ENCODE peak calls at places on chromosome 19, in eight cellular contexts. L, B, P, W, X, D, H and Q are unnamed samples.

GRCh38 chr19:47123406-47123805 is 7.2 kb upstream of the SAE1 start:
- DNase-seq in D (no peak), B (no peak), P (no peak), X (no peak), L (no peak), W (no peak), H (no peak), Q (no peak)

GRCh38 chr19:37074819-37075362 is 3.3 kb upstream of the ZNF420 start:
- DNase-seq in X (no peak), L (no peak), B (no peak), H (peak), P (no peak), W (no peak), D (no peak), Q (no peak)

GRCh38 chr19:8209111-8209964 is at the start of gene CERS4:
- DNase-seq in X (peak), D (peak), H (peak), B (peak), P (no peak), L (peak), W (peak), Q (peak)

GRCh38 chr19:53908106-53908932 is 759 bp upstream of the CACNG7 start:
- DNase-seq in H (peak), L (peak), W (no peak), X (peak), P (peak), B (peak), D (no peak), Q (peak)

GRCh38 chr19:22882797-22883196 is 50.7 kb downstream of the ZNF723 start:
- DNase-seq in D (peak), X (peak), H (peak), L (no peak), P (no peak), B (no peak), W (no peak), Q (peak)

GRCh38 chr19:13428352-13428751 is 77.9 kb downstream of the CACNA1A start:
- DNase-seq in H (peak), L (no peak), D (no peak), W (no peak), P (peak), X (peak), B (no peak), Q (no peak)

GRCh38 chr19:37855098-37855497 is 51.3 kb downstream of the WDR87 start:
- DNase-seq in W (no peak), L (no peak), H (peak), P (no peak), B (no peak), D (no peak), X (no peak), Q (no peak)

GRCh38 chr19:47653856-47654255 is 44.9 kb downstream of the BICRA start:
- DNase-seq in P (no peak), L (no peak), X (no peak), D (no peak), W (no peak), H (no peak), B (no peak), Q (no peak)

GRCh38 chr19:15249912-15250634 is 17.8 kb upstream of the EPHX3 start:
- DNase-seq in B (no peak), D (no peak), W (peak), L (no peak), P (peak), X (no peak), H (peak), Q (peak)

GRCh38 chr19:51712461-51713081 is 11.2 kb downstream of the HAS1 start:
- DNase-seq in D (peak), L (peak), P (no peak), X (peak), W (peak), B (peak), H (peak), Q (peak)

GRCh38 chr19:16113727-16114126 is 2.0 kb downstream of the RAB8A start:
- DNase-seq in X (peak), B (no peak), P (no peak), L (no peak), H (no peak), W (no peak), D (no peak), Q (no peak)

GRCh38 chr19:19459707-19460251 is 54.3 kb downstream of the GATAD2A start:
- DNase-seq in H (peak), D (peak), W (peak), L (no peak), B (no peak), P (no peak), X (no peak), Q (no peak)

GRCh38 chr19:8490395-8490760 is 12.1 kb downstream of the PRAM1 start:
- DNase-seq in W (no peak), D (no peak), P (no peak), X (peak), B (no peak), L (no peak), H (no peak), Q (no peak)

GRCh38 chr19:49997709-49998108 is 27.5 kb downstream of the VRK3 start:
- DNase-seq in X (peak), L (peak), H (peak), B (peak), P (no peak), D (peak), W (no peak), Q (peak)

GRCh38 chr19:14090509-14091085 is at the start of gene SAMD1:
- DNase-seq in P (peak), D (peak), L (peak), B (peak), X (peak), H (peak), W (peak), Q (peak)

GRCh38 chr19:47036233-47036651 is 12.2 kb downstream of the TMEM160 start:
- DNase-seq in H (no peak), X (peak), L (no peak), B (peak), D (peak), W (no peak), P (no peak), Q (peak)

GRCh38 chr19:35155441-35155840 is 906 bp downstream of the FXYD5 start:
- DNase-seq in W (no peak), H (no peak), D (no peak), B (no peak), X (no peak), P (no peak), L (no peak), Q (no peak)

GRCh38 chr19:14563989-14564650 is 7.7 kb downstream of the NDUFB7 start:
- DNase-seq in B (peak), W (no peak), H (peak), P (no peak), L (peak), D (peak), X (peak), Q (peak)

GRCh38 chr19:5338661-5339469 is 1.7 kb downstream of the PTPRS start:
- DNase-seq in X (peak), H (no peak), D (no peak), W (no peak), B (peak), L (no peak), P (no peak), Q (peak)

GRCh38 chr19:11849264-11849615 is 714 bp downstream of the ZNF439 start:
- DNase-seq in D (no peak), H (no peak), B (no peak), X (peak), L (no peak), W (no peak), P (no peak), Q (no peak)

GRCh38 chr19:33841685-33842084 is 45.0 kb downstream of the KCTD15 start:
- DNase-seq in D (no peak), W (no peak), L (no peak), X (no peak), P (no peak), B (no peak), H (no peak), Q (no peak)

GRCh38 chr19:29567366-29567915 is 38.6 kb upstream of the POP4 start:
- DNase-seq in D (no peak), P (no peak), X (no peak), L (no peak), H (no peak), B (no peak), W (no peak), Q (no peak)

GRCh38 chr19:13401388-13401787 is 104.9 kb downstream of the CACNA1A start:
- DNase-seq in D (peak), B (no peak), P (no peak), H (peak), X (peak), L (peak), W (no peak), Q (no peak)

GRCh38 chr19:13037161-13037560 is 41.9 kb downstream of the NFIX start:
- DNase-seq in L (no peak), B (no peak), H (peak), W (peak), X (peak), P (no peak), D (no peak), Q (no peak)

GRCh38 chr19:952680-953500 is 27.1 kb downstream of the ARID3A start:
- DNase-seq in B (no peak), X (peak), H (no peak), L (no peak), P (no peak), W (no peak), D (peak), Q (no peak)
- H3K4me3 ChIP-seq in B (no peak), X (no peak), H (no peak), L (no peak), P (peak), W (no peak), D (no peak), Q (no peak)

DNA sequence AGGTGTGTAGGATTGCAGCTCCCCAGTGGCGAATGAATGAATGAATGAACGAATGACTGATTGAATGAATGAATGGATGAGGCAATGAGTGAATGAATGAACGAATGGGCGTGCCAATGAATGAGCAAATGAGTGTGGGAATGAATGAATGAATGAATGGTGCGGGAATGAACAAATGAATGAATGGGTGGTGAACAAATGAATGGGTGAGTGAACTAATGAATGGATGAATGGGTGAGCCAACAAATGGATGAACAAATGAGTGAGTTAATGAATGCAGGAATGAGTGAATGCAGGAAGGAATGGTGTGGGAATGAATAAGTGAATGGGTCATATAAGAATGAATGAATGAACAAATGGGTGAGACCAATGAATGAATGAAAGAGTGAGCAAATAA is 14.7 kb downstream of the ANKRD24 start:
- DNase-seq in H (no peak), W (no peak), L (no peak), D (no peak), P (no peak), B (no peak), X (no peak), Q (no peak)
- H3K4me3 ChIP-seq in H (no peak), W (no peak), L (no peak), D (no peak), P (no peak), B (no peak), X (no peak), Q (no peak)

DNA sequence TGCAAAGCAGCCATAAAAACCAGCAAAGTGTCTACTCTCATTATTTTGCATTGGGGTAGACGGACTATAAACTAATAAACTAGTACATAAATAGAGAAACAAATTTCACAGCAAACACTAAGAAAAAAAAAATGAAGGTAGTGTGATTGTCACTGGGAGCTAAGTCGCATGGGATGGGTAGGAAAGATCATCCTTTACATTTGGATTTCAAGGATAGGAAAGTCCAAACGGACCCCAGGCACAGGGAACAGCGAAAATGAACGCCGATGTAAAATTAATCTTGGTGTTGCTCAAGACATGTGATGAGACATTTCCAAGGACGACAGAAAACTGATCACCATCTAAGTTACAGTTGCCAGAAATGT is 690 bp upstream of the SGTA start:
- DNase-seq in B (no peak), W (no peak), D (no peak), L (no peak), P (no peak), X (no peak), H (no peak), Q (no peak)
- H3K4me3 ChIP-seq in B (peak), W (peak), D (no peak), L (no peak), P (peak), X (peak), H (no peak), Q (no peak)

GRCh38 chr19:56573914-56574313 is 6.6 kb downstream of the ZNF470 start:
- DNase-seq in H (no peak), B (no peak), X (no peak), P (no peak), L (no peak), D (no peak), W (no peak), Q (no peak)

GRCh38 chr19:56577719-56578602 is 10.7 kb downstream of the ZNF470 start:
- DNase-seq in P (no peak), W (no peak), H (peak), D (no peak), X (no peak), B (no peak), L (no peak), Q (no peak)
- H3K4me3 ChIP-seq in P (no peak), W (no peak), H (no peak), D (no peak), X (no peak), B (no peak), L (no peak), Q (no peak)

GRCh38 chr19:45682117-45682516 is 9.6 kb downstream of the SNRPD2 start:
- DNase-seq in W (no peak), B (no peak), P (no peak), L (no peak), H (no peak), X (no peak), D (no peak), Q (no peak)

GRCh38 chr19:45682908-45683307 is 8.8 kb downstream of the SNRPD2 start:
- DNase-seq in W (no peak), D (no peak), P (no peak), B (no peak), X (no peak), L (no peak), H (no peak), Q (no peak)

GRCh38 chr19:45681391-45682015 is 10.2 kb downstream of the SNRPD2 start:
- DNase-seq in P (no peak), B (peak), H (peak), W (peak), L (peak), D (peak), X (peak), Q (peak)

GRCh38 chr19:45676851-45677263 is 8.8 kb downstream of the GIPR start:
- DNase-seq in L (no peak), W (no peak), P (no peak), X (no peak), B (no peak), H (no peak), D (peak), Q (no peak)

DNA sequence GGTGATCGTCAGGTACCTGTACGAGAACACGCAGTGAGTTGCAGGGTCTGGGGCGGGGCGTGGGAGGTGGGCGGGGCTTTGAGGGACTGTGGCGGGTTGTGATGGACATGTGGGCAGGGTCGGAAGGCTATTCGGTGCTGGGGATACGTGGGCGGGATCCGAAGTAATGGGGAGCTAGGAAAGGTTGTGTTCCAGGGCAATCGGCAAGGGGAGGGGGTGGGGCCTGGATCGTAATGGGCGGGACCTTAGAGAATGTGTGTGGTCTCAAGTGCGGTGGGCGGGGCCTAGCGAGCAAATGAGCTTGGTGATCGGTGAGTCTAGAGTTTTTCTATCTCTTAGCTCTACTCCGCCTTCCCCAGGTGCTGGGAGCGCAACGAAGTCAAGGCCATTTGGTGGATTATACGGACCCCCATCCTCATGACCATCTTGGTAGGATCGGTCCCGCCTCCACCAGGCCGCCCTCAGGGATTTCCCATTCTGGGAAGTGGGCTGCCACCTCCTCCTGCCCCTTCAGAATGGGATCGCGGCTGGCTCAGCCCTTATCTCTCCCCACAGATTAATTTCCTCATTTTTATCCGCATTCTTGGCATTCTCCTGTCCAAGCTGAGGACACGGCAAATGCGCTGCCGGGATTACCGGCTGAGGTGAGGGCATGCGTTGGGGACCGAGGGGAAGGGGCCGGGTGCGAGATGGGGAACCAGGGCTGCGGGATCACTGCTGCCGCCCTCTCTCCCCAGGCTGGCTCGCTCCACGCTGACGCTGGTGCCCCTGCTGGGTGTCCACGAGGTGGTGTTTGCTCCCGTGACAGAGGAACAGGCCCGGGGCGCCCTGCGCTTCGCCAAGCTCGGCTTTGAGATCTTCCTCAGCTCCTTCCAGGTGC is 9.6 kb downstream of the GIPR start:
- DNase-seq in H (peak), L (peak), D (peak), B (no peak), W (peak), X (peak), P (no peak), Q (peak)
- H3K4me3 ChIP-seq in H (peak), L (peak), D (peak), B (no peak), W (peak), X (no peak), P (peak), Q (peak)